ENCODE peak calls at places on chromosome 18, in ten cellular contexts. D is stimulated activated CD8-positive, alpha-beta memory T cell treated with anti-CD3 and anti-CD28 coated beads, Interleukin-15, amount 100 ng/mL, for 48 hours; U is NCI-H2029 treated with DMSO at 0.1 percent for 48 hours; A is activated T-cell treated with anti-CD3 and anti-CD28 coated beads, Interleukin-2, amount 50 U/mL, for 48 hours; R is small intestine; O is AG08395; C is T-helper 2 cell; B is A172; W is DMS153; V is H9. T is an unnamed sample.
A peak's percentile ranks its signal among the peaks of the same experiment; 100 is the strongest.

GRCh38 chr18:21740474-21740723 is 193 bp upstream of the MIB1 start:
- DNase-seq in D (peak; percentile 99), U (no peak), A (peak; percentile 99), R (peak; percentile 98), O (peak; percentile 98), C (no peak), B (peak; percentile 96), W (no peak), V (peak; percentile 97), T (peak; percentile 81)

GRCh38 chr18:9846162-9846915 is 39.4 kb upstream of the TXNDC2 start:
- DNase-seq in D (no peak), U (no peak), A (no peak), R (no peak), O (no peak), C (no peak), B (no peak), W (no peak), V (no peak), T (no peak)

GRCh38 chr18:31156831-31157763 is 5.6 kb downstream of the DSC1 start:
- DNase-seq in D (no peak), U (no peak), A (no peak), R (no peak), O (no peak), C (no peak), B (no peak), W (no peak), V (no peak), T (no peak)

GRCh38 chr18:70499218-70499691 is 210.4 kb downstream of the SOCS6 start:
- DNase-seq in D (no peak), U (no peak), A (no peak), R (no peak), O (no peak), C (no peak), B (no peak), W (no peak), V (peak; percentile 76), T (no peak)

GRCh38 chr18:44804033-44804432 is 123.3 kb downstream of the SETBP1 start:
- DNase-seq in D (no peak), U (no peak), A (no peak), R (no peak), O (no peak), C (no peak), B (no peak), W (no peak), V (no peak), T (no peak)

GRCh38 chr18:58856881-58857280 is 7.8 kb upstream of the ZNF532 start:
- DNase-seq in D (no peak), U (no peak), A (no peak), R (no peak), O (peak; percentile 38), C (no peak), B (peak; percentile 16), W (no peak), V (no peak), T (no peak)

GRCh38 chr18:23495723-23496440 is 7.4 kb upstream of the RMC1 start:
- DNase-seq in D (no peak), U (peak; percentile 76), A (no peak), R (peak; percentile 46), O (no peak), C (no peak), B (no peak), W (peak; percentile 75), V (no peak), T (no peak)

GRCh38 chr18:10776493-10776892 is 250.7 kb downstream of the NAPG start:
- DNase-seq in D (no peak), U (no peak), A (no peak), R (no peak), O (no peak), C (no peak), B (no peak), W (no peak), V (no peak), T (no peak)

GRCh38 chr18:2799369-2799768 is 47.4 kb upstream of the EMILIN2 start:
- DNase-seq in D (no peak), U (no peak), A (no peak), R (no peak), O (no peak), C (no peak), B (no peak), W (no peak), V (no peak), T (no peak)

GRCh38 chr18:49548266-49548665 is 13.6 kb upstream of the LIPG start:
- DNase-seq in D (no peak), U (no peak), A (no peak), R (no peak), O (no peak), C (no peak), B (peak; percentile 51), W (no peak), V (no peak), T (no peak)